ENCODE peak calls at places on chromosome 11, in eight cellular contexts. One of them, this sample, is unnamed.
A peak's percentile ranks its signal among the peaks of the same experiment; 100 is the strongest.

GRCh38 chr11:118610220-118610772 is 2.9 kb downstream of the PHLDB1 start:
- DNase-seq in A549: no peak
- DNase-seq in SK-N-SH: no peak
- DNase-seq in stomach: peak; percentile 26
- DNase-seq in sigmoid colon: peak; percentile 70
- DNase-seq in ovary: no peak
- DNase-seq in esophagus muscularis mucosa: no peak
- DNase-seq in tibial nerve: no peak
- DNase-seq in this sample: peak; percentile 73

GRCh38 chr11:75734491-75735180 is 17.0 kb downstream of the MOGAT2 start:
- DNase-seq in tibial nerve: no peak
- DNase-seq in sigmoid colon: no peak
- DNase-seq in stomach: peak; percentile 50
- DNase-seq in SK-N-SH: no peak
- DNase-seq in A549: no peak
- DNase-seq in ovary: no peak
- DNase-seq in esophagus muscularis mucosa: no peak
- DNase-seq in this sample: peak; percentile 38

GRCh38 chr11:1693327-1694063 is 3.5 kb upstream of the KRTAP5-6 start:
- DNase-seq in A549: peak; percentile 82
- DNase-seq in esophagus muscularis mucosa: peak; percentile 96
- DNase-seq in tibial nerve: peak; percentile 72
- DNase-seq in sigmoid colon: peak; percentile 85
- DNase-seq in ovary: peak; percentile 50
- DNase-seq in SK-N-SH: peak; percentile 98
- DNase-seq in stomach: peak; percentile 84
- DNase-seq in this sample: peak; percentile 86

GRCh38 chr11:117217141-117217609 is 14.7 kb downstream of the PCSK7 start:
- DNase-seq in tibial nerve: no peak
- DNase-seq in SK-N-SH: no peak
- DNase-seq in stomach: no peak
- DNase-seq in esophagus muscularis mucosa: no peak
- DNase-seq in A549: no peak
- DNase-seq in ovary: no peak
- DNase-seq in sigmoid colon: peak; percentile 75
- DNase-seq in this sample: no peak

GRCh38 chr11:17915500-17916143 is 97.2 kb downstream of the SERGEF start:
- DNase-seq in stomach: no peak
- DNase-seq in esophagus muscularis mucosa: no peak
- DNase-seq in tibial nerve: no peak
- DNase-seq in SK-N-SH: no peak
- DNase-seq in A549: no peak
- DNase-seq in sigmoid colon: no peak
- DNase-seq in ovary: no peak
- DNase-seq in this sample: no peak

GRCh38 chr11:111360150-111361043 is 18.7 kb downstream of the POU2AF1 start:
- DNase-seq in ovary: no peak
- DNase-seq in A549: no peak
- DNase-seq in stomach: peak; percentile 91
- DNase-seq in tibial nerve: no peak
- DNase-seq in esophagus muscularis mucosa: peak; percentile 53
- DNase-seq in sigmoid colon: no peak
- DNase-seq in SK-N-SH: no peak
- DNase-seq in this sample: no peak

GRCh38 chr11:129023968-129024676 is 81.5 kb upstream of the TP53AIP1 start:
- DNase-seq in sigmoid colon: no peak
- DNase-seq in ovary: no peak
- DNase-seq in stomach: peak; percentile 82
- DNase-seq in esophagus muscularis mucosa: no peak
- DNase-seq in SK-N-SH: no peak
- DNase-seq in A549: no peak
- DNase-seq in tibial nerve: no peak
- DNase-seq in this sample: no peak

GRCh38 chr11:63489879-63490278 is 1.1 kb downstream of the PLAAT5 start:
- DNase-seq in A549: no peak
- DNase-seq in SK-N-SH: no peak
- DNase-seq in stomach: no peak
- DNase-seq in ovary: no peak
- DNase-seq in sigmoid colon: no peak
- DNase-seq in tibial nerve: no peak
- DNase-seq in esophagus muscularis mucosa: no peak
- DNase-seq in this sample: no peak

GRCh38 chr11:90220391-90220790 is 2.5 kb downstream of the CHORDC1 start:
- DNase-seq in esophagus muscularis mucosa: no peak
- DNase-seq in SK-N-SH: no peak
- DNase-seq in A549: no peak
- DNase-seq in tibial nerve: no peak
- DNase-seq in ovary: no peak
- DNase-seq in sigmoid colon: no peak
- DNase-seq in stomach: no peak
- DNase-seq in this sample: no peak

GRCh38 chr11:79273781-79274180 is 167.0 kb downstream of the TENM4 start:
- DNase-seq in sigmoid colon: no peak
- DNase-seq in tibial nerve: no peak
- DNase-seq in stomach: no peak
- DNase-seq in SK-N-SH: no peak
- DNase-seq in A549: no peak
- DNase-seq in esophagus muscularis mucosa: no peak
- DNase-seq in ovary: no peak
- DNase-seq in this sample: no peak
- TF ChIP-seq EP300 in sigmoid colon: no peak
- TF ChIP-seq EP300 in tibial nerve: no peak
- TF ChIP-seq EP300 in stomach: no peak
- TF ChIP-seq EP300 in SK-N-SH: no peak
- TF ChIP-seq EP300 in A549: no peak
- TF ChIP-seq EP300 in esophagus muscularis mucosa: no peak
- TF ChIP-seq EP300 in ovary: no peak
- TF ChIP-seq EP300 in this sample: no peak

DNA sequence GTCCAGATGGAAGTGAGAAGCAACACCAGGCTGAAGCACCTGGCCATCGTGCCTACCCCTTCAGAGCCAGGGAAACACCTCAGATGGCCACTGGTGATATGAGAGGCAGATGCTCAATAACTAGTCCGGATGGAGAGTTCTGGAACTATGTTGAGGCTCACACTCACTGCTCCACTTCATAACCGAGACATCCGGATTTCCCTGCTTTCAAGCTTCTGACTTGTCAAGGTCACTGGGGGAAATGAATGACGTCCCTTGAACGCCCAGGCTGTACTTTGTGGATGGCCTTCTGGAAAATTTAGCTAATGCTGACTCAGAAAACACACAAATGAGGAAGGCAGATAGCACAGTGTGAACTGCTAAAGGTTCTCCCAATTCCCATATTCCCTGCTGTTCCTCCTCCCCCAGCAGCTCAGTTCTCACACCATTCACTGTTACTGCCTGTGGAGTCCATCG is at the start of gene LYVE1:
- DNase-seq in A549: no peak
- DNase-seq in tibial nerve: peak; percentile 49
- DNase-seq in stomach: no peak
- DNase-seq in ovary: peak; percentile 23
- DNase-seq in esophagus muscularis mucosa: no peak
- DNase-seq in SK-N-SH: no peak
- DNase-seq in sigmoid colon: peak; percentile 72
- DNase-seq in this sample: no peak
- TF ChIP-seq EP300 in A549: no peak
- TF ChIP-seq EP300 in tibial nerve: peak; percentile 87
- TF ChIP-seq EP300 in stomach: no peak
- TF ChIP-seq EP300 in ovary: no peak
- TF ChIP-seq EP300 in esophagus muscularis mucosa: no peak
- TF ChIP-seq EP300 in SK-N-SH: no peak
- TF ChIP-seq EP300 in sigmoid colon: peak; percentile 36
- TF ChIP-seq EP300 in this sample: no peak

GRCh38 chr11:22633354-22633902 is 7.8 kb upstream of the FANCF start:
- DNase-seq in sigmoid colon: no peak
- DNase-seq in tibial nerve: no peak
- DNase-seq in SK-N-SH: no peak
- DNase-seq in esophagus muscularis mucosa: no peak
- DNase-seq in A549: no peak
- DNase-seq in stomach: no peak
- DNase-seq in ovary: no peak
- DNase-seq in this sample: no peak
- TF ChIP-seq EP300 in sigmoid colon: no peak
- TF ChIP-seq EP300 in tibial nerve: no peak
- TF ChIP-seq EP300 in SK-N-SH: no peak
- TF ChIP-seq EP300 in esophagus muscularis mucosa: no peak
- TF ChIP-seq EP300 in A549: no peak
- TF ChIP-seq EP300 in stomach: no peak
- TF ChIP-seq EP300 in ovary: no peak
- TF ChIP-seq EP300 in this sample: no peak

DNA sequence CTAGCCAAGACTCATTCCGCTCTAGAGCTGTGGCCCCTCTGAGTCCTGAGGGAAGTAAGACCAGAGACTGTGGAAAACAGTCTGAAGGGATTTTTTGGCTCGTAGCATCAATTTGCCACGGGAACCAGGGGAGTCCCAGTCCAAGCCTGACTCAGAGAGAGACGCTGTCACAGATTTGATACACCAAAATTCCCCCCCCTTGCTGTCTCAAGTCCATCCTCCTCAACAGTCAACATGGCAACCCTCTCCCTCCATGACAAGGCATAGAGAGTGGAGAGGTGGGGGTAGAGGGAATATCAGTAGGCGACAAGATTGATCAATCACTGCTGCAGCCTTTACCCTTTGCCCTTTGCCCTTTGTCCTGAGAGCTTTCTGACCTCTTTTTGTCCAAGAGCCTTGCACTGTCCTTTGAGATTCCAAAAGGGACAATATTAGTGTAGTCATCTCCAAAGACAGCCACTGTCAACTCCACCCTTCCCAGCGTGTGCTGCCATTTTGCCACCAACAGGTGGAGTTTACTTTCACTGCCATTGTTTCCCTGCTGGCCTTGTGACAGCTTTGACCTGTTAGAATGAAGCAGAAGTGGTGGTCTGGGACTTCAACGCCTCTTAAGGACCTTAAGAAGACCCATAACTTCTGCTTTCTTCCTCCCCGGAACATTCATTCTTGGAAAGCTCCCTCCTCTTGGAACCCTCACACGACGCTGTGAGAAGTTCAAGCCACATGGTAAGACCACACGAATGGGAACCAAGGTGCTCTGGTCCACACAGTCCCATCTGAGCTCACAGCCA is 7.3 kb downstream of the SLC15A3 start:
- DNase-seq in SK-N-SH: no peak
- DNase-seq in sigmoid colon: no peak
- DNase-seq in ovary: no peak
- DNase-seq in esophagus muscularis mucosa: no peak
- DNase-seq in stomach: no peak
- DNase-seq in tibial nerve: no peak
- DNase-seq in A549: peak; percentile 25
- DNase-seq in this sample: no peak
- TF ChIP-seq EP300 in SK-N-SH: no peak
- TF ChIP-seq EP300 in sigmoid colon: no peak
- TF ChIP-seq EP300 in ovary: no peak
- TF ChIP-seq EP300 in esophagus muscularis mucosa: no peak
- TF ChIP-seq EP300 in stomach: no peak
- TF ChIP-seq EP300 in tibial nerve: no peak
- TF ChIP-seq EP300 in A549: no peak
- TF ChIP-seq EP300 in this sample: no peak

GRCh38 chr11:96389604-96390402 is at the start of the genes CCDC82 and JRKL:
- DNase-seq in esophagus muscularis mucosa: peak; percentile 98
- DNase-seq in A549: peak; percentile 92
- DNase-seq in stomach: peak; percentile 98
- DNase-seq in ovary: peak; percentile 95
- DNase-seq in tibial nerve: peak; percentile 96
- DNase-seq in SK-N-SH: peak; percentile 96
- DNase-seq in sigmoid colon: peak; percentile 98
- DNase-seq in this sample: peak; percentile 98
- TF ChIP-seq EP300 in esophagus muscularis mucosa: no peak
- TF ChIP-seq EP300 in A549: no peak
- TF ChIP-seq EP300 in stomach: no peak
- TF ChIP-seq EP300 in ovary: no peak
- TF ChIP-seq EP300 in tibial nerve: peak; percentile 97
- TF ChIP-seq EP300 in SK-N-SH: no peak
- TF ChIP-seq EP300 in sigmoid colon: no peak
- TF ChIP-seq EP300 in this sample: no peak

GRCh38 chr11:124586247-124586860 is 16.6 kb downstream of the OR8A1 start:
- DNase-seq in esophagus muscularis mucosa: no peak
- DNase-seq in tibial nerve: peak; percentile 68
- DNase-seq in stomach: peak; percentile 55
- DNase-seq in ovary: no peak
- DNase-seq in SK-N-SH: peak; percentile 32
- DNase-seq in sigmoid colon: no peak
- DNase-seq in A549: peak; percentile 50
- DNase-seq in this sample: no peak
- TF ChIP-seq EP300 in esophagus muscularis mucosa: no peak
- TF ChIP-seq EP300 in tibial nerve: no peak
- TF ChIP-seq EP300 in stomach: no peak
- TF ChIP-seq EP300 in ovary: no peak
- TF ChIP-seq EP300 in SK-N-SH: no peak
- TF ChIP-seq EP300 in sigmoid colon: no peak
- TF ChIP-seq EP300 in A549: no peak
- TF ChIP-seq EP300 in this sample: no peak

DNA sequence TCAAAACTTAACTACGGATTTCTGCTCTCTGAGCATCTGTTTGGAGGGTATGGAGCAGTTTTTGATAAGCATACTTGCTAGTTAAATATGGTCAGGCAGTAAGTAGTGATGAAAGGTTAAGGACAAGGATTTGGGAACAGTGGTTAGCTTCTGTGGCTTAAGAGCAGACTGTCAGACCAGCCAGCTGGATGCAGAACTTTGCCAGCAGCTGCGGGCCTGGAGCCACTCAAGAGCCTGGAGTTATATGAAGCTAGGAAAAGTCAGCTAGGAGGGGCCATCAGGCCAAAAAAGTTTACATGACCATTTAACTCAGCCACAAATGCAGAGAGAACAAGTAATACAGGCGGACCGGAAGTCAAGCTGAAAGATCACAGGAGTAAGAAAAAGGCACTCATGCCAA is 1817.7 kb downstream of the LRRC4C start:
- DNase-seq in sigmoid colon: no peak
- DNase-seq in esophagus muscularis mucosa: no peak
- DNase-seq in ovary: no peak
- DNase-seq in A549: no peak
- DNase-seq in tibial nerve: no peak
- DNase-seq in SK-N-SH: no peak
- DNase-seq in stomach: no peak
- DNase-seq in this sample: no peak
- TF ChIP-seq EP300 in sigmoid colon: no peak
- TF ChIP-seq EP300 in esophagus muscularis mucosa: no peak
- TF ChIP-seq EP300 in ovary: no peak
- TF ChIP-seq EP300 in A549: no peak
- TF ChIP-seq EP300 in tibial nerve: no peak
- TF ChIP-seq EP300 in SK-N-SH: no peak
- TF ChIP-seq EP300 in stomach: no peak
- TF ChIP-seq EP300 in this sample: no peak

DNA sequence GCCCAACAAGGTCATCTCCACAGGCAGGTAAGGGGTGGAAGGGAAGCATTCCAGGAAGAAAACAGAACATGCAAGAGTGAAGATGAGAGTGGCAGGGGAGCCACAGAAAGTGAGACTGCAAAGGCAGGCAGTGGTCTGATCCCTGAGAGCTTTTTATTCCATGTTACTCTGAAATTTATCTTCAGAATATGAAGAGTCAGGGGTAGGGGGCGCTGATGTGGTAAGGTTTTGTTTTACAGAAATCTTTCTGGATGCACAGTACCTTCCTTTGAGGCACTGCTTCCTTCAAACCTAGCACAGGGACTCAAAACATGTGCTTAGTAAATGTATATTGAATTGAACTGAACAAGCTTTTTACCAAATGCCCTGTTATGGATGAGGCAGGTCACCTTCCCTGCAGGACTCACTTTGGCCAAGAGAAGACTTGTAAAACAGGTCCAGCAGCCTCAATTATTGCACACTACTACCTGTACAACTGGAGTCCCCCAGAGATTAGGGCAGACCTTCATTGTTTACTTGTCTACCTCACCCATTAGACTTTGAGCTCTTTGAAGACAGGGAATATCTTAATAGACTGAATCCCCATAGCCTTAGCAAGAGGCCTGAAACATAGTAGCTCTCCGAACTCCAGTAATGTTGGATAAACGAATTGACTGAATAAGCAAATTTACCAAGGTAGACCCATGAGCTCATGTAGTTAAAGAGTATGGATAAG is 2.2 kb downstream of the PAK1 start:
- DNase-seq in stomach: peak; percentile 72
- DNase-seq in SK-N-SH: peak; percentile 46
- DNase-seq in tibial nerve: peak; percentile 12
- DNase-seq in sigmoid colon: no peak
- DNase-seq in ovary: no peak
- DNase-seq in esophagus muscularis mucosa: no peak
- DNase-seq in A549: peak; percentile 22
- DNase-seq in this sample: no peak
- TF ChIP-seq EP300 in stomach: no peak
- TF ChIP-seq EP300 in SK-N-SH: no peak
- TF ChIP-seq EP300 in tibial nerve: no peak
- TF ChIP-seq EP300 in sigmoid colon: no peak
- TF ChIP-seq EP300 in ovary: no peak
- TF ChIP-seq EP300 in esophagus muscularis mucosa: no peak
- TF ChIP-seq EP300 in A549: no peak
- TF ChIP-seq EP300 in this sample: no peak